ENCODE peak calls at places on chromosomes 11 and 22, in four cellular contexts. One of them, this sample, is unnamed.

GRCh38 chr22:44862981-44863860 is 110.8 kb downstream of the ARHGAP8 start:
- DNase-seq in psoas muscle: no peak
- DNase-seq in HepG2: no peak
- DNase-seq in brain microvascular endothelial cell: no peak
- DNase-seq in this sample: no peak

GRCh38 chr22:43826142-43827093 is 14.3 kb upstream of the EFCAB6 start:
- DNase-seq in brain microvascular endothelial cell: peak
- DNase-seq in HepG2: no peak
- DNase-seq in psoas muscle: no peak
- DNase-seq in this sample: no peak

GRCh38 chr11:28636033-28636432 is 527.8 kb downstream of the METTL15 start:
- DNase-seq in HepG2: no peak
- DNase-seq in brain microvascular endothelial cell: no peak
- DNase-seq in psoas muscle: no peak
- DNase-seq in this sample: no peak

GRCh38 chr11:130163346-130164220 is 4.0 kb downstream of the ST14 start:
- DNase-seq in psoas muscle: no peak
- DNase-seq in brain microvascular endothelial cell: no peak
- DNase-seq in HepG2: peak
- DNase-seq in this sample: no peak

GRCh38 chr22:49761836-49762235 is 65.8 kb downstream of the BRD1 start:
- DNase-seq in psoas muscle: no peak
- DNase-seq in brain microvascular endothelial cell: no peak
- DNase-seq in HepG2: no peak
- DNase-seq in this sample: no peak

GRCh38 chr11:92266821-92267220 is 42.2 kb downstream of the FAT3 start:
- DNase-seq in brain microvascular endothelial cell: no peak
- DNase-seq in psoas muscle: no peak
- DNase-seq in HepG2: peak
- DNase-seq in this sample: no peak

GRCh38 chr11:111707039-111707690 is 59.0 kb downstream of the PPP2R1B start:
- DNase-seq in psoas muscle: peak
- DNase-seq in brain microvascular endothelial cell: peak
- DNase-seq in HepG2: peak
- DNase-seq in this sample: peak

GRCh38 chr11:111930472-111930871 is 6.7 kb upstream of the DIXDC1 start:
- DNase-seq in brain microvascular endothelial cell: no peak
- DNase-seq in HepG2: no peak
- DNase-seq in psoas muscle: no peak
- DNase-seq in this sample: no peak

GRCh38 chr11:13857828-13858227 is 104.7 kb upstream of the SPON1 start:
- DNase-seq in psoas muscle: no peak
- DNase-seq in brain microvascular endothelial cell: no peak
- DNase-seq in HepG2: no peak
- DNase-seq in this sample: no peak

GRCh38 chr11:70212227-70212811 is 9.2 kb downstream of the FADD start:
- DNase-seq in brain microvascular endothelial cell: no peak
- DNase-seq in psoas muscle: no peak
- DNase-seq in HepG2: peak
- DNase-seq in this sample: peak

GRCh38 chr11:112212290-112212689 is 13.9 kb upstream of the PTS start:
- DNase-seq in HepG2: no peak
- DNase-seq in brain microvascular endothelial cell: no peak
- DNase-seq in psoas muscle: no peak
- DNase-seq in this sample: no peak

GRCh38 chr11:70734379-70734778 is 336.1 kb downstream of the CTTN start:
- DNase-seq in HepG2: no peak
- DNase-seq in psoas muscle: no peak
- DNase-seq in brain microvascular endothelial cell: no peak
- DNase-seq in this sample: peak

GRCh38 chr22:49328076-49328475 is 499.6 kb downstream of the BRD1 start:
- DNase-seq in HepG2: no peak
- DNase-seq in psoas muscle: no peak
- DNase-seq in brain microvascular endothelial cell: no peak
- DNase-seq in this sample: no peak

GRCh38 chr11:111441443-111441842 is 62.4 kb upstream of the POU2AF1 start:
- DNase-seq in psoas muscle: no peak
- DNase-seq in brain microvascular endothelial cell: peak
- DNase-seq in HepG2: no peak
- DNase-seq in this sample: no peak

GRCh38 chr11:2742611-2743426 is 43.0 kb upstream of the KCNQ1OT1 start:
- DNase-seq in psoas muscle: no peak
- DNase-seq in brain microvascular endothelial cell: no peak
- DNase-seq in HepG2: no peak
- DNase-seq in this sample: peak

GRCh38 chr11:112166561-112166960 is 611 bp upstream of the TEX12 start:
- DNase-seq in brain microvascular endothelial cell: no peak
- DNase-seq in psoas muscle: no peak
- DNase-seq in HepG2: peak
- DNase-seq in this sample: no peak

GRCh38 chr11:83020942-83021779 is 50.5 kb downstream of the RAB30 start:
- DNase-seq in HepG2: no peak
- DNase-seq in brain microvascular endothelial cell: no peak
- DNase-seq in psoas muscle: no peak
- DNase-seq in this sample: no peak

GRCh38 chr22:20520093-20520511 is 12.7 kb downstream of the MED15 start:
- DNase-seq in brain microvascular endothelial cell: peak
- DNase-seq in psoas muscle: no peak
- DNase-seq in HepG2: no peak
- DNase-seq in this sample: no peak

GRCh38 chr22:45478108-45478771 is 24.4 kb upstream of the FBLN1 start:
- DNase-seq in psoas muscle: no peak
- DNase-seq in HepG2: peak
- DNase-seq in brain microvascular endothelial cell: peak
- DNase-seq in this sample: no peak

GRCh38 chr11:100684101-100685065 is 2.7 kb upstream of the ARHGAP42 start:
- DNase-seq in brain microvascular endothelial cell: no peak
- DNase-seq in psoas muscle: no peak
- DNase-seq in HepG2: peak
- DNase-seq in this sample: no peak
- H3K27ac ChIP-seq in brain microvascular endothelial cell: no peak
- H3K27ac ChIP-seq in psoas muscle: peak
- H3K27ac ChIP-seq in HepG2: no peak
- H3K27ac ChIP-seq in this sample: peak

GRCh38 chr11:8232414-8232813 is 31.3 kb downstream of the LMO1 start:
- DNase-seq in HepG2: no peak
- DNase-seq in psoas muscle: no peak
- DNase-seq in brain microvascular endothelial cell: no peak
- DNase-seq in this sample: no peak
- H3K27ac ChIP-seq in HepG2: no peak
- H3K27ac ChIP-seq in psoas muscle: no peak
- H3K27ac ChIP-seq in brain microvascular endothelial cell: no peak
- H3K27ac ChIP-seq in this sample: no peak

DNA sequence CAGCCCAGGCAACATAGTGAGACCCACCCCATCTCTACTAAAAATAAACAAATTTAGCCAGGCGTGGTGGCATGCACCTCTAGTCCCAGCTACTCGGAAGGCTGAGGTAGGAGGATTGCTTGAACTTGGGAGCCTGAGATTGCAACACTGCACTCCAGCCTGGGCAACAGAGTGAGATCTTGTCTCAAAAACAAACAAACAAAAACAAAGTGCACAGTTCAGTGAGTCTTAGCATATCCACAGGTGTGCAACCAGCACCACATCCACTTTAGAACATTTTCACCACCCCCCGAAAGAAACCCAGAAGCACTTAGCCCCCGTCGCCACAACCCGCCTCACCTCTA is 27.4 kb downstream of the MB start:
- DNase-seq in brain microvascular endothelial cell: no peak
- DNase-seq in psoas muscle: no peak
- DNase-seq in HepG2: no peak
- DNase-seq in this sample: no peak
- H3K27ac ChIP-seq in brain microvascular endothelial cell: no peak
- H3K27ac ChIP-seq in psoas muscle: peak
- H3K27ac ChIP-seq in HepG2: no peak
- H3K27ac ChIP-seq in this sample: no peak

GRCh38 chr11:44822369-44822768 is 95.6 kb downstream of the TSPAN18 start:
- DNase-seq in HepG2: no peak
- DNase-seq in brain microvascular endothelial cell: no peak
- DNase-seq in psoas muscle: no peak
- DNase-seq in this sample: no peak

GRCh38 chr11:44823006-44823405 is 96.2 kb downstream of the TSPAN18 start:
- DNase-seq in brain microvascular endothelial cell: no peak
- DNase-seq in psoas muscle: no peak
- DNase-seq in HepG2: no peak
- DNase-seq in this sample: no peak

GRCh38 chr11:44826922-44827643 is 100.3 kb downstream of the TSPAN18 start:
- DNase-seq in psoas muscle: no peak
- DNase-seq in HepG2: no peak
- DNase-seq in brain microvascular endothelial cell: no peak
- DNase-seq in this sample: no peak

GRCh38 chr11:44823920-44824704 is 97.3 kb downstream of the TSPAN18 start:
- DNase-seq in brain microvascular endothelial cell: no peak
- DNase-seq in HepG2: peak
- DNase-seq in psoas muscle: no peak
- DNase-seq in this sample: no peak

DNA sequence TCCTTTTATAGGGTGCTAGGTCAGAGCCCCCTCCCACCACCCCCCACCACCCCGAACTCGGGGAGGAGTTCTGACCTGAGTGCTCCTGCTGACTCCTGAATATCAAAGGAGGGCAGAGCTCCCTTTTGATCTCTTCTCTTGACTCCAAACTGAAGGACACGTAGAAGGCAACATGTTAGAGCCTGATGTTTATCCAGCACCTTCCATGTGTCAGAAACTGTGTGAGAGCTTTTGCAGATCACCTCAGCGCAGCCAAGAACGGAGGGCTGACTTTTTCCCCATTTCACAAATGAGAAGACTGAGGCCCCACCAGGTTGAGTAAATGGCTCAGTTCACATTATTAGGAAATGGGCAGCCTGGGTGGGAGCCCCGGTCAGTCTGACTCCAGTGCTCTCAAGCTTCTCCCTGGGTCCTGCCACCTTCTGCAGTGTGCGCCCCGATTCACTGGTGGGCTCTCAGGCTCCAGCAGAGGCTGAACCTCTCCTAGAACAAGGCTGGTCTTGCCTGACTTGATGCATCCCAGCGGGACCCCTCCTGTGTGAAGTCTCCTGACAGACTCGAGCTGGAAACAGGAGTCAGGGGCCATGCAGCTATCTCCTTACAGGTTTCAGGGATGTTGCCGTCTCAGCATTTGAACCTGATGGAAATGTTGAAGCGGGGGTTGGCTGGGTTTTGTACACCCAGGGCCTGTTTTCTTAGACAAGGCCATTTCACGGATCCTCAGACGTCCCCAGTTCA is 98.5 kb downstream of the TSPAN18 start:
- DNase-seq in brain microvascular endothelial cell: no peak
- DNase-seq in psoas muscle: no peak
- DNase-seq in HepG2: no peak
- DNase-seq in this sample: no peak
- H3K27ac ChIP-seq in brain microvascular endothelial cell: no peak
- H3K27ac ChIP-seq in psoas muscle: no peak
- H3K27ac ChIP-seq in HepG2: no peak
- H3K27ac ChIP-seq in this sample: no peak

DNA sequence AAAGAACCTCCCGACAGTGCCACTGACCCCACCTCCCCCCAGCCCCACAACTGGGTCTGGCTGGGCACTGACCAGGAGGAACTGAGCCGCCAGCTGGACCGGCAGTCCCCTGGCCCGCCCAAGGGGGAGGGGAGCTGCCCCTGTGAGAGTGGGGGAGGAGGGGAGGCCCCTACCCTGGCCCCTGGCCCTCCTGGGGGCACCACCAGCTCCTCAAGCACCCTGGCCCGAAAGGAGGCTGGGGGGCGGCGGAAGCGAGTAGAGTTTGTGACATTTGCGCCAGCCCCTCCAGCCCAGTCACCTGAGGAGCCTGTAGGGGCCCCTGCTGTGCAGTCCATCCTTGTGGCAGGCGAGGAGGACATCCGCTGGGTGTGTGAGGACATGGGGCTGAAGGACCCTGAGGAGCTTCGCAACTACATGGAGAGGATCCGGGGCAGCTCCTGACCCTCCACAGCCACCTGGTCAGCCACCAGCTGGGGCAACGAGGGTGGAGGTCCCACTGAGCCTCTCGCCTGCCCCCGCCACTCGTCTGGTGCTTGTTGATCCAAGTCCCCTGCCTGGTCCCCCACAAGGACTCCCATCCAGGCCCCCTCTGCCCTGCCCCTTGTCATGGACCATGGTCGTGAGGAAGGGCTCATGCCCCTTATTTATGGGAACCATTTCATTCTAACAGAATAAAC is 12.3 kb downstream of the TMEM132A start:
- DNase-seq in psoas muscle: no peak
- DNase-seq in HepG2: no peak
- DNase-seq in brain microvascular endothelial cell: no peak
- DNase-seq in this sample: peak
- H3K27ac ChIP-seq in psoas muscle: peak
- H3K27ac ChIP-seq in HepG2: no peak
- H3K27ac ChIP-seq in brain microvascular endothelial cell: no peak
- H3K27ac ChIP-seq in this sample: no peak

GRCh38 chr22:39308614-39309363 is 10.6 kb downstream of the RPL3 start:
- DNase-seq in psoas muscle: peak
- DNase-seq in brain microvascular endothelial cell: peak
- DNase-seq in HepG2: no peak
- DNase-seq in this sample: peak
- H3K27ac ChIP-seq in psoas muscle: peak
- H3K27ac ChIP-seq in brain microvascular endothelial cell: peak
- H3K27ac ChIP-seq in HepG2: no peak
- H3K27ac ChIP-seq in this sample: peak

GRCh38 chr11:103450241-103450640 is 341.0 kb downstream of the DYNC2H1 start:
- DNase-seq in psoas muscle: no peak
- DNase-seq in brain microvascular endothelial cell: peak
- DNase-seq in HepG2: no peak
- DNase-seq in this sample: no peak

GRCh38 chr11:103453901-103454300 is 344.7 kb downstream of the DYNC2H1 start:
- DNase-seq in brain microvascular endothelial cell: no peak
- DNase-seq in HepG2: no peak
- DNase-seq in psoas muscle: no peak
- DNase-seq in this sample: no peak

DNA sequence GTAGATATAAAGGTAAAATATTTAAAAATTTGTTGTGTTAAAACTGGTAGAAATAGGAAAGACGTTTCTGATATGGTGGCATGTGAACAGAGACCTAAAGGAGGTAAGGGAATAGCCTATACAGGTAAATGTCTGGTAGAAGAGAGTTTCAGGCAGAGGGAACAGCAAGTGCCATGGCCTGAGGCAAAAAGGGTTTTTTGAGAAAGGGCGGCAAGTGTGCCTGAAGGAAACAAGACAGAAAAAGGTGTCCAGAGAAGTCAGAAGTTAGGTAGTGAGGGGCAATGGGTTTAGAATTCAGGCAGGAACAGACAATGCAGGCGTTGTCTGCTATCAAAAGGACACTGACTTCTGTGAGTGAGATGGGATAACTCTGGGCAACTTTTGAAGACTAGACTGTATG is 339.7 kb downstream of the DYNC2H1 start:
- DNase-seq in HepG2: no peak
- DNase-seq in psoas muscle: no peak
- DNase-seq in brain microvascular endothelial cell: no peak
- DNase-seq in this sample: no peak
- H3K27ac ChIP-seq in HepG2: no peak
- H3K27ac ChIP-seq in psoas muscle: no peak
- H3K27ac ChIP-seq in brain microvascular endothelial cell: no peak
- H3K27ac ChIP-seq in this sample: no peak

This sample was measured in aorta.